ENCODE peak calls at places on chromosomes 3 and 15, in six cellular contexts. One of them, this sample, is unnamed.

GRCh38 chr15:35061171-35062163 is 23.6 kb downstream of the NANOGP8 start:
- DNase-seq in stimulated activated CD4-positive, alpha-beta T cell treated with anti-CD3 and anti-CD28 coated beads, Interleukin-4, amount 100 ng/mL, for 24 hours: no peak
- DNase-seq in NCI-H2029: no peak
- DNase-seq in iPS-NIHi11: no peak
- DNase-seq in stimulated activated CD8-positive, alpha-beta memory T cell treated with anti-CD3 and anti-CD28 coated beads, Interleukin-7, amount 100 ng/mL, for 1 hour: no peak
- DNase-seq in heart right ventricle: no peak
- DNase-seq in this sample: no peak

GRCh38 chr3:64031540-64032533 is 8.5 kb upstream of the PSMD6 start:
- DNase-seq in stimulated activated CD4-positive, alpha-beta T cell treated with anti-CD3 and anti-CD28 coated beads, Interleukin-4, amount 100 ng/mL, for 24 hours: no peak
- DNase-seq in NCI-H2029: no peak
- DNase-seq in iPS-NIHi11: no peak
- DNase-seq in stimulated activated CD8-positive, alpha-beta memory T cell treated with anti-CD3 and anti-CD28 coated beads, Interleukin-7, amount 100 ng/mL, for 1 hour: no peak
- DNase-seq in heart right ventricle: no peak
- DNase-seq in this sample: no peak

GRCh38 chr3:197428117-197428761 is 127.5 kb downstream of the BDH1 start:
- DNase-seq in stimulated activated CD4-positive, alpha-beta T cell treated with anti-CD3 and anti-CD28 coated beads, Interleukin-4, amount 100 ng/mL, for 24 hours: peak; percentile 59
- DNase-seq in NCI-H2029: no peak
- DNase-seq in iPS-NIHi11: peak; percentile 74
- DNase-seq in stimulated activated CD8-positive, alpha-beta memory T cell treated with anti-CD3 and anti-CD28 coated beads, Interleukin-7, amount 100 ng/mL, for 1 hour: no peak
- DNase-seq in heart right ventricle: peak; percentile 35
- DNase-seq in this sample: peak; percentile 79

GRCh38 chr15:74957301-74958035 is 896 bp upstream of the RPP25 start:
- DNase-seq in stimulated activated CD4-positive, alpha-beta T cell treated with anti-CD3 and anti-CD28 coated beads, Interleukin-4, amount 100 ng/mL, for 24 hours: no peak
- DNase-seq in NCI-H2029: no peak
- DNase-seq in iPS-NIHi11: no peak
- DNase-seq in stimulated activated CD8-positive, alpha-beta memory T cell treated with anti-CD3 and anti-CD28 coated beads, Interleukin-7, amount 100 ng/mL, for 1 hour: no peak
- DNase-seq in heart right ventricle: peak; percentile 29
- DNase-seq in this sample: peak; percentile 32

GRCh38 chr3:124854027-124854426 is 33.1 kb downstream of the ITGB5 start:
- DNase-seq in stimulated activated CD4-positive, alpha-beta T cell treated with anti-CD3 and anti-CD28 coated beads, Interleukin-4, amount 100 ng/mL, for 24 hours: no peak
- DNase-seq in NCI-H2029: no peak
- DNase-seq in iPS-NIHi11: no peak
- DNase-seq in stimulated activated CD8-positive, alpha-beta memory T cell treated with anti-CD3 and anti-CD28 coated beads, Interleukin-7, amount 100 ng/mL, for 1 hour: no peak
- DNase-seq in heart right ventricle: no peak
- DNase-seq in this sample: no peak

GRCh38 chr3:98782826-98783500 is 19.8 kb downstream of the ST3GAL6 start:
- DNase-seq in stimulated activated CD4-positive, alpha-beta T cell treated with anti-CD3 and anti-CD28 coated beads, Interleukin-4, amount 100 ng/mL, for 24 hours: no peak
- DNase-seq in NCI-H2029: no peak
- DNase-seq in iPS-NIHi11: no peak
- DNase-seq in stimulated activated CD8-positive, alpha-beta memory T cell treated with anti-CD3 and anti-CD28 coated beads, Interleukin-7, amount 100 ng/mL, for 1 hour: no peak
- DNase-seq in heart right ventricle: no peak
- DNase-seq in this sample: no peak

GRCh38 chr3:139281096-139281495 is 62.7 kb upstream of the MRPS22 start:
- DNase-seq in stimulated activated CD4-positive, alpha-beta T cell treated with anti-CD3 and anti-CD28 coated beads, Interleukin-4, amount 100 ng/mL, for 24 hours: no peak
- DNase-seq in NCI-H2029: no peak
- DNase-seq in iPS-NIHi11: no peak
- DNase-seq in stimulated activated CD8-positive, alpha-beta memory T cell treated with anti-CD3 and anti-CD28 coated beads, Interleukin-7, amount 100 ng/mL, for 1 hour: no peak
- DNase-seq in heart right ventricle: no peak
- DNase-seq in this sample: no peak

GRCh38 chr3:170780955-170781354 is 89.0 kb downstream of the RPL22L1 start:
- DNase-seq in stimulated activated CD4-positive, alpha-beta T cell treated with anti-CD3 and anti-CD28 coated beads, Interleukin-4, amount 100 ng/mL, for 24 hours: no peak
- DNase-seq in NCI-H2029: no peak
- DNase-seq in iPS-NIHi11: no peak
- DNase-seq in stimulated activated CD8-positive, alpha-beta memory T cell treated with anti-CD3 and anti-CD28 coated beads, Interleukin-7, amount 100 ng/mL, for 1 hour: no peak
- DNase-seq in heart right ventricle: no peak
- DNase-seq in this sample: no peak

GRCh38 chr3:4994823-4995499 is 15.7 kb downstream of the BHLHE40 start:
- DNase-seq in stimulated activated CD4-positive, alpha-beta T cell treated with anti-CD3 and anti-CD28 coated beads, Interleukin-4, amount 100 ng/mL, for 24 hours: no peak
- DNase-seq in NCI-H2029: no peak
- DNase-seq in iPS-NIHi11: no peak
- DNase-seq in stimulated activated CD8-positive, alpha-beta memory T cell treated with anti-CD3 and anti-CD28 coated beads, Interleukin-7, amount 100 ng/mL, for 1 hour: no peak
- DNase-seq in heart right ventricle: peak; percentile 77
- DNase-seq in this sample: no peak

GRCh38 chr15:95996494-95996893 is 334.0 kb upstream of the NR2F2 start:
- DNase-seq in stimulated activated CD4-positive, alpha-beta T cell treated with anti-CD3 and anti-CD28 coated beads, Interleukin-4, amount 100 ng/mL, for 24 hours: peak; percentile 7
- DNase-seq in NCI-H2029: no peak
- DNase-seq in iPS-NIHi11: no peak
- DNase-seq in stimulated activated CD8-positive, alpha-beta memory T cell treated with anti-CD3 and anti-CD28 coated beads, Interleukin-7, amount 100 ng/mL, for 1 hour: no peak
- DNase-seq in heart right ventricle: no peak
- DNase-seq in this sample: no peak

GRCh38 chr3:65575376-65575840 is 463.3 kb downstream of the MAGI1 start:
- DNase-seq in stimulated activated CD4-positive, alpha-beta T cell treated with anti-CD3 and anti-CD28 coated beads, Interleukin-4, amount 100 ng/mL, for 24 hours: no peak
- DNase-seq in NCI-H2029: no peak
- DNase-seq in iPS-NIHi11: no peak
- DNase-seq in stimulated activated CD8-positive, alpha-beta memory T cell treated with anti-CD3 and anti-CD28 coated beads, Interleukin-7, amount 100 ng/mL, for 1 hour: no peak
- DNase-seq in heart right ventricle: no peak
- DNase-seq in this sample: no peak

GRCh38 chr3:12990781-12991480 is 82.3 kb downstream of the IQSEC1 start:
- DNase-seq in stimulated activated CD4-positive, alpha-beta T cell treated with anti-CD3 and anti-CD28 coated beads, Interleukin-4, amount 100 ng/mL, for 24 hours: no peak
- DNase-seq in NCI-H2029: no peak
- DNase-seq in iPS-NIHi11: no peak
- DNase-seq in stimulated activated CD8-positive, alpha-beta memory T cell treated with anti-CD3 and anti-CD28 coated beads, Interleukin-7, amount 100 ng/mL, for 1 hour: no peak
- DNase-seq in heart right ventricle: no peak
- DNase-seq in this sample: no peak

GRCh38 chr15:86373147-86373546 is 293.5 kb downstream of the AGBL1 start:
- DNase-seq in stimulated activated CD4-positive, alpha-beta T cell treated with anti-CD3 and anti-CD28 coated beads, Interleukin-4, amount 100 ng/mL, for 24 hours: no peak
- DNase-seq in NCI-H2029: no peak
- DNase-seq in iPS-NIHi11: no peak
- DNase-seq in stimulated activated CD8-positive, alpha-beta memory T cell treated with anti-CD3 and anti-CD28 coated beads, Interleukin-7, amount 100 ng/mL, for 1 hour: no peak
- DNase-seq in heart right ventricle: no peak
- DNase-seq in this sample: no peak